ENCODE peak calls at places on chromosome 9, in six cellular contexts. E is naive B cell, H is T47D, C is WTC11, I is SK-MEL-5, Z is T-cell. N is an unnamed sample.
A peak's percentile ranks its signal among the peaks of the same experiment; 100 is the strongest.

GRCh38 chr9:134317431-134318414 is 8.5 kb upstream of the RXRA start:
- DNase-seq in E (no peak), H (no peak), Z (no peak), C (no peak), I (no peak), N (no peak)

GRCh38 chr9:99389087-99390033 is 167.3 kb downstream of the SEC61B start:
- DNase-seq in I (no peak), E (no peak), Z (no peak), C (no peak), H (no peak), N (no peak)

GRCh38 chr9:1155602-1156001 is 105.4 kb downstream of the DMRT2 start:
- DNase-seq in E (no peak), Z (no peak), C (no peak), I (no peak), H (no peak), N (no peak)

GRCh38 chr9:120977321-120977720 is 50.7 kb upstream of the TRAF1 start:
- DNase-seq in H (no peak), Z (no peak), E (no peak), C (no peak), I (no peak), N (no peak)

GRCh38 chr9:80649496-80649895 is 1039.9 kb downstream of the TLE1 start:
- DNase-seq in C (no peak), H (no peak), Z (no peak), I (no peak), E (no peak), N (no peak)

GRCh38 chr9:33750839-33751339 is 44.5 kb upstream of the PRSS3 start:
- DNase-seq in Z (no peak), E (no peak), H (no peak), C (peak; percentile 26), I (no peak), N (no peak)

GRCh38 chr9:81759680-81760215 is 70.4 kb upstream of the TLE1 start:
- DNase-seq in H (no peak), C (no peak), E (no peak), Z (no peak), I (no peak), N (no peak)

GRCh38 chr9:86020731-86021130 is 78.6 kb downstream of the GOLM1 start:
- DNase-seq in H (no peak), I (no peak), C (no peak), Z (no peak), E (no peak), N (no peak)

GRCh38 chr9:34230556-34230955 is 51.7 kb downstream of the UBAP1 start:
- DNase-seq in E (no peak), C (no peak), I (no peak), H (no peak), Z (no peak), N (no peak)

GRCh38 chr9:125190371-125190801 is 783 bp upstream of the PPP6C start:
- DNase-seq in C (no peak), H (peak; percentile 34), E (no peak), I (peak; percentile 21), Z (no peak), N (no peak)

N was measured in GF-D8.